ENCODE peak calls at places on chromosomes 13 and 19, in six cellular contexts. N, E, Q, O, U and M are unnamed samples.
A peak's percentile ranks its signal among the peaks of the same experiment; 100 is the strongest.

GRCh38 chr13:114101325-114101821 is 31.1 kb downstream of the RASA3 start:
- DNase-seq in N (no peak), E (no peak), Q (no peak), O (peak; percentile 68), U (peak; percentile 48), M (no peak)

GRCh38 chr19:38278751-38279150 is 14.4 kb downstream of the SPINT2 start:
- DNase-seq in N (no peak), E (no peak), Q (no peak), O (no peak), U (no peak), M (no peak)

GRCh38 chr19:39246951-39247669 is 1.5 kb downstream of the IFNL4 start:
- DNase-seq in N (no peak), E (no peak), Q (peak; percentile 41), O (peak; percentile 75), U (no peak), M (no peak)

GRCh38 chr19:22526661-22527272 is 104.6 kb upstream of the ZNF98 start:
- DNase-seq in N (no peak), E (no peak), Q (no peak), O (no peak), U (no peak), M (no peak)

GRCh38 chr13:46726347-46726746 is 70.6 kb downstream of the ESD start:
- DNase-seq in N (no peak), E (no peak), Q (no peak), O (no peak), U (no peak), M (no peak)

GRCh38 chr19:23283925-23284324 is 33.7 kb upstream of the ZNF724 start:
- DNase-seq in N (no peak), E (no peak), Q (peak; percentile 69), O (no peak), U (peak; percentile 51), M (no peak)

GRCh38 chr19:18322318-18322758 is 538 bp downstream of the LSM4 start:
- DNase-seq in N (no peak), E (no peak), Q (peak; percentile 50), O (no peak), U (no peak), M (no peak)

GRCh38 chr13:75836441-75836840 is 200.3 kb downstream of the LMO7 start:
- DNase-seq in N (no peak), E (no peak), Q (no peak), O (no peak), U (peak; percentile 54), M (no peak)

GRCh38 chr19:1811942-1812425 is at the start of gene ATP8B3:
- DNase-seq in N (no peak), E (no peak), Q (peak; percentile 69), O (no peak), U (no peak), M (no peak)

GRCh38 chr13:113406321-113407102 is 42.6 kb upstream of the GRTP1 start:
- DNase-seq in N (no peak), E (no peak), Q (no peak), O (peak; percentile 61), U (peak; percentile 36), M (no peak)

GRCh38 chr13:45782327-45783045 is 69.1 kb downstream of the SIAH3 start:
- DNase-seq in N (no peak), E (no peak), Q (no peak), O (no peak), U (no peak), M (peak; percentile 68)

GRCh38 chr13:22773475-22773874 is 407.3 kb upstream of the SGCG start:
- DNase-seq in N (no peak), E (no peak), Q (no peak), O (no peak), U (no peak), M (no peak)

GRCh38 chr19:1646149-1646930 is 6.1 kb downstream of the TCF3 start:
- DNase-seq in N (no peak), E (no peak), Q (no peak), O (no peak), U (no peak), M (no peak)

GRCh38 chr19:48635966-48636858 is 967 bp downstream of the DBP start:
- DNase-seq in N (no peak), E (no peak), Q (no peak), O (peak; percentile 91), U (peak; percentile 77), M (no peak)

GRCh38 chr19:3664879-3665642 is 35.2 kb downstream of the PIP5K1C start:
- DNase-seq in N (no peak), E (no peak), Q (no peak), O (no peak), U (no peak), M (no peak)

GRCh38 chr19:17035842-17036424 is 9.3 kb upstream of the CPAMD8 start:
- DNase-seq in N (no peak), E (no peak), Q (no peak), O (no peak), U (no peak), M (no peak)

GRCh38 chr13:77150651-77151050 is 123.7 kb upstream of the FBXL3 start:
- DNase-seq in N (no peak), E (no peak), Q (no peak), O (no peak), U (no peak), M (no peak)

GRCh38 chr19:35498984-35499383 is 8.7 kb upstream of the KRTDAP start:
- DNase-seq in N (no peak), E (no peak), Q (no peak), O (no peak), U (no peak), M (no peak)

GRCh38 chr13:99366075-99366987 is 59.1 kb upstream of the GPR183 start:
- DNase-seq in N (no peak), E (no peak), Q (no peak), O (no peak), U (no peak), M (no peak)

GRCh38 chr19:5805465-5806132 is 732 bp downstream of the NRTN start:
- DNase-seq in N (peak; percentile 61), E (no peak), Q (peak; percentile 70), O (peak; percentile 85), U (no peak), M (no peak)

GRCh38 chr13:50573046-50573445 is 270.4 kb downstream of the DLEU7 start:
- DNase-seq in N (no peak), E (no peak), Q (no peak), O (no peak), U (no peak), M (no peak)

GRCh38 chr19:41821003-41821735 is 23.3 kb downstream of the LYPD4 start:
- DNase-seq in N (no peak), E (no peak), Q (peak; percentile 10), O (peak; percentile 66), U (no peak), M (no peak)

GRCh38 chr19:41994521-41994971 is 516 bp upstream of the ATP1A3 start:
- DNase-seq in N (no peak), E (no peak), Q (peak; percentile 18), O (no peak), U (no peak), M (no peak)

GRCh38 chr13:31046711-31047279 is 114.3 kb downstream of the TEX26 start:
- DNase-seq in N (no peak), E (no peak), Q (no peak), O (no peak), U (no peak), M (no peak)

GRCh38 chr13:50991624-50992610 is 82.3 kb downstream of the RNASEH2B start:
- DNase-seq in N (no peak), E (no peak), Q (no peak), O (no peak), U (no peak), M (no peak)

GRCh38 chr19:23345838-23346237 is 49.4 kb downstream of the ZNF91 start:
- DNase-seq in N (no peak), E (no peak), Q (no peak), O (no peak), U (no peak), M (no peak)

GRCh38 chr13:73672492-73672891 is 461.7 kb downstream of the KLF12 start:
- DNase-seq in N (no peak), E (no peak), Q (no peak), O (no peak), U (no peak), M (no peak)

GRCh38 chr19:10864538-10864899 is 6.8 kb upstream of the CARM1 start:
- DNase-seq in N (peak; percentile 66), E (peak; percentile 45), Q (peak; percentile 83), O (peak; percentile 92), U (peak; percentile 87), M (peak; percentile 95)

GRCh38 chr19:38899447-38900219 is at the start of the genes NFKBIB and SIRT2:
- DNase-seq in N (peak; percentile 97), E (peak; percentile 100), Q (peak; percentile 97), O (peak; percentile 100), U (peak; percentile 100), M (peak; percentile 99)

GRCh38 chr19:13002970-13003540 is 7.8 kb downstream of the NFIX start:
- DNase-seq in N (no peak), E (no peak), Q (no peak), O (no peak), U (no peak), M (no peak)

GRCh38 chr13:112990783-112991182 is 21.8 kb downstream of the MCF2L start:
- DNase-seq in N (no peak), E (no peak), Q (no peak), O (no peak), U (peak; percentile 62), M (no peak)

GRCh38 chr13:25237083-25237482 is 50.2 kb downstream of the MTMR6 start:
- DNase-seq in N (no peak), E (no peak), Q (no peak), O (no peak), U (no peak), M (no peak)